ENCODE peak calls at places on chromosomes 6 and 20, in four cellular contexts. E is mucosa of descending colon, N is progenitor cell of endocrine pancreas, A is B cell. L is an unnamed sample.

GRCh38 chr20:58910473-58910872 is 58.0 kb downstream of the GNAS start:
- DNase-seq in N (no peak), A (no peak), E (no peak), L (no peak)

GRCh38 chr20:61748376-61748775 is 317.3 kb downstream of the TAF4 start:
- DNase-seq in N (no peak), A (no peak), E (no peak), L (no peak)

GRCh38 chr20:51560550-51561307 is 18.2 kb upstream of the NFATC2 start:
- DNase-seq in E (no peak), A (no peak), N (no peak), L (no peak)

GRCh38 chr6:56841751-56842150 is 113.2 kb upstream of the BEND6 start:
- DNase-seq in A (no peak), N (no peak), E (no peak), L (no peak)

GRCh38 chr6:14804001-14804401 is 441.9 kb upstream of the JARID2 start:
- DNase-seq in N (no peak), E (no peak), A (no peak), L (no peak)

GRCh38 chr6:169828176-169828575 is 76.8 kb downstream of the ERMARD start:
- DNase-seq in N (peak), E (no peak), A (no peak), L (no peak)

GRCh38 chr6:51550243-51550642 is 537.2 kb downstream of the PKHD1 start:
- DNase-seq in E (no peak), A (no peak), N (no peak), L (no peak)

GRCh38 chr6:123009101-123009500 is 13.1 kb downstream of the CLVS2 start:
- DNase-seq in A (no peak), N (no peak), E (no peak), L (no peak)

GRCh38 chr20:64264091-64264490 is 8.5 kb downstream of the PCMTD2 start:
- DNase-seq in N (no peak), E (no peak), A (no peak), L (no peak)

GRCh38 chr6:121305957-121306607 is 28.2 kb downstream of the TBC1D32 start:
- DNase-seq in A (no peak), E (no peak), N (no peak), L (no peak)

GRCh38 chr6:109979033-109979921 is 1.2 kb downstream of the GPR6 start:
- DNase-seq in A (no peak), E (no peak), N (no peak), L (no peak)

GRCh38 chr20:42567409-42567808 is 622.3 kb downstream of the PTPRT start:
- DNase-seq in E (no peak), N (no peak), A (no peak), L (no peak)

GRCh38 chr20:39039261-39039660 is 77.1 kb downstream of the DHX35 start:
- DNase-seq in E (no peak), A (no peak), N (no peak), L (no peak)

GRCh38 chr6:123415844-123416468 is 220.8 kb downstream of the TRDN start:
- DNase-seq in E (peak), N (peak), A (no peak), L (no peak)

GRCh38 chr20:21109144-21109543 is 3.0 kb upstream of the LINC00237 start:
- DNase-seq in E (no peak), A (no peak), N (no peak), L (no peak)

GRCh38 chr20:33159713-33160112 is 8.2 kb upstream of the BPIFA2 start:
- DNase-seq in E (no peak), N (peak), A (no peak), L (no peak)

GRCh38 chr6:155417454-155417853 is 38.2 kb downstream of the NOX3 start:
- DNase-seq in A (no peak), E (no peak), N (no peak), L (no peak)

GRCh38 chr6:75282706-75283105 is 1.9 kb downstream of the TMEM30A start:
- DNase-seq in E (no peak), A (no peak), N (no peak), L (no peak)

GRCh38 chr6:158869010-158869603 is 49.9 kb upstream of the EZR start:
- DNase-seq in E (no peak), N (no peak), A (no peak), L (no peak)

GRCh38 chr6:125749864-125750691 is 646 bp downstream of the HEY2 start:
- DNase-seq in N (no peak), E (peak), A (peak), L (no peak)

GRCh38 chr6:41937881-41938574 is 3.6 kb downstream of the CCND3 start:
- DNase-seq in N (no peak), A (no peak), E (no peak), L (no peak)

GRCh38 chr6:21309791-21310190 is 283.8 kb upstream of the SOX4 start:
- DNase-seq in E (no peak), A (no peak), N (no peak), L (no peak)

GRCh38 chr6:43510827-43511163 is 649 bp upstream of the LRRC73 start:
- DNase-seq in E (peak), N (no peak), A (no peak), L (no peak)

GRCh38 chr20:57654363-57654997 is 34.3 kb upstream of the ZBP1 start:
- DNase-seq in N (peak), E (peak), A (peak), L (peak)

GRCh38 chr20:25294459-25295385 is 46.8 kb downstream of the PYGB start:
- DNase-seq in E (peak), N (peak), A (peak), L (peak)

GRCh38 chr6:28742668-28743270 is 181.0 kb downstream of the TRIM27 start:
- DNase-seq in E (no peak), A (no peak), N (no peak), L (no peak)

GRCh38 chr20:53606364-53606985 is 12.8 kb upstream of the ZNF217 start:
- DNase-seq in E (no peak), N (no peak), A (no peak), L (no peak)

GRCh38 chr6:36590237-36590636 is 3.9 kb upstream of the SRSF3 start:
- DNase-seq in E (no peak), A (no peak), N (no peak), L (no peak)

GRCh38 chr20:2626853-2627541 is 25.4 kb upstream of the NOP56 start:
- DNase-seq in N (no peak), A (no peak), E (peak), L (no peak)

GRCh38 chr6:14263881-14264424 is 146.4 kb downstream of the CD83 start:
- DNase-seq in E (no peak), A (no peak), N (no peak), L (no peak)

GRCh38 chr6:43838276-43839036 is 68.4 kb downstream of the VEGFA start:
- DNase-seq in A (no peak), N (no peak), E (peak), L (no peak)

GRCh38 chr6:125858427-125859320 is 67.9 kb downstream of the NCOA7 start:
- DNase-seq in E (peak), A (peak), N (no peak), L (peak)

GRCh38 chr20:61524956-61525666 is 273.1 kb downstream of the CDH4 start:
- DNase-seq in N (no peak), E (no peak), A (no peak), L (no peak)

GRCh38 chr20:58073945-58074920 is 154.2 kb downstream of the ANKRD60 start:
- DNase-seq in A (no peak), E (peak), N (no peak), L (no peak)

GRCh38 chr20:4894409-4894808 is 106.9 kb downstream of the SLC23A2 start:
- DNase-seq in N (no peak), A (no peak), E (no peak), L (no peak)

GRCh38 chr20:60964911-60965310 is 287.1 kb upstream of the CDH4 start:
- DNase-seq in E (no peak), N (no peak), A (no peak), L (no peak)

GRCh38 chr6:75281643-75282042 is 2.9 kb downstream of the TMEM30A start:
- DNase-seq in E (no peak), N (no peak), A (no peak), L (no peak)

GRCh38 chr20:37520417-37520751 is 666 bp upstream of the NNAT start:
- DNase-seq in E (no peak), N (no peak), A (no peak), L (no peak)

GRCh38 chr20:19510626-19511025 is 247.4 kb upstream of the RIN2 start:
- DNase-seq in E (no peak), A (no peak), N (no peak), L (no peak)

GRCh38 chr20:19512886-19513285 is 245.2 kb upstream of the RIN2 start:
- DNase-seq in E (no peak), A (no peak), N (no peak), L (no peak)

GRCh38 chr20:19520261-19520660 is 237.8 kb upstream of the RIN2 start:
- DNase-seq in N (no peak), A (no peak), E (no peak), L (no peak)

GRCh38 chr20:19519461-19519860 is 238.6 kb upstream of the RIN2 start:
- DNase-seq in A (no peak), E (no peak), N (no peak), L (no peak)

DNA sequence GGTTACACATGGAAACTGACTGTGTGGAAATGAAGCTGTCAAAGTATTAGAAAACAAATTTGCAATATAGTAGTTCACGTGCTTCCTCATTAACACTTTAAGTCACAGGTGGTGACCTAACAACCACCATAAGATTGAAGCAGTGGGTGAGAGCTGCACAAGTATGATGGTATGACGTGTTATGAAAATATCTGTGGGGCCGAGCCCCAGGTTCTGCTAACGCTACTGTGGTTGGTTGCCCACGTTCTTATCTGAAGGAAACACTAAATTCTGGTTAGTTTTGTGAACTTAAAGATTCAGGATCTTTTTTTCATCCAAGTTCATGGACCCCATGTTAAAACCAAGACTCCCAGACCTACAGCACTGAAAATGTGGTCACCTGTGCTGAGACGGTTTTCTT is 243.0 kb upstream of the RIN2 start:
- DNase-seq in N (no peak), A (no peak), E (no peak), L (no peak)
- TF ChIP-seq CTCF in N (no peak), A (no peak), E (no peak), L (no peak)

DNA sequence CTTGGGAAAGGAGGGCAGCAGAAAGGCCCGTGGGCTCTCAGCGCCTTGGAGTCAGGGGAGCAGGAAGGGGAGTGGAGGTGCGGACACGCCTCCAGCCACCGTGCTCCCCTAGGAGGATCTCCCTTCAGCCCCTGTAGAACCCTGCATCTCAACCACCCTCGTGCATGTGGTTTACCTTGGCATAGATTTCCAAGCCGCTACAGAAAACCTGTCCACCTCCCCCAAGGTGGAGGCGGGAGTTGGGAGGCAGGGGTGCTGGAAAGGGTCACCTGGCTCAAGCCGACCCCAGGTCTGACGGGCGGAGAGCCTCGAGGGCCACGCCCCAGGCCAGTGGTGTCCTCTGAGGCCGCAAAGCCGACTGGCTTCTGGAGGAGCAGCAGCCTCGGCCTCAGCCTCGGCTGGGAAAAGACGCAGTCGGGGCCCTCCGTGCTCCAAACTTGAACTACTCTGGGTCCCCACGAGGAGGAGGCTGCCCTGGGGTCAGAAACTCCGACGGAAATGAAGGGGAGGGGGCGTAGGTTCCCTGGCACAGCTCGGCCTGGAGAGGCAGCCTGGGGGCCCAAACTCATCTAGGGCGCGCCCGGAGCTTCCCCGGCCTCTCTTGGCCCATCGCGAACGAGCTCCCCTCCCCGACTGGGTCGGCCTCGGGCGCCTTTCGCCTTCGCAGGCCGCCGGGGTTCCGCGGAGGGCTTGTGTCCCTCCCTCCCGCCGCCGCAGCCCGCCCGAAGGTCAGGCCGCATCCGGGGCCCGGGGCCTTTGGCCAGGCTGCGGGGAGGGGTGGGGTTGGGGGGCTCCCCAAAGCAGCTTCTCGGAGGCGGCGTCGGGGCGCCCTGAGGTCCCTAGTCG is 6.3 kb upstream of the FOXF2 start:
- DNase-seq in E (no peak), A (no peak), N (no peak), L (no peak)
- TF ChIP-seq CTCF in E (no peak), A (no peak), N (no peak), L (no peak)

DNA sequence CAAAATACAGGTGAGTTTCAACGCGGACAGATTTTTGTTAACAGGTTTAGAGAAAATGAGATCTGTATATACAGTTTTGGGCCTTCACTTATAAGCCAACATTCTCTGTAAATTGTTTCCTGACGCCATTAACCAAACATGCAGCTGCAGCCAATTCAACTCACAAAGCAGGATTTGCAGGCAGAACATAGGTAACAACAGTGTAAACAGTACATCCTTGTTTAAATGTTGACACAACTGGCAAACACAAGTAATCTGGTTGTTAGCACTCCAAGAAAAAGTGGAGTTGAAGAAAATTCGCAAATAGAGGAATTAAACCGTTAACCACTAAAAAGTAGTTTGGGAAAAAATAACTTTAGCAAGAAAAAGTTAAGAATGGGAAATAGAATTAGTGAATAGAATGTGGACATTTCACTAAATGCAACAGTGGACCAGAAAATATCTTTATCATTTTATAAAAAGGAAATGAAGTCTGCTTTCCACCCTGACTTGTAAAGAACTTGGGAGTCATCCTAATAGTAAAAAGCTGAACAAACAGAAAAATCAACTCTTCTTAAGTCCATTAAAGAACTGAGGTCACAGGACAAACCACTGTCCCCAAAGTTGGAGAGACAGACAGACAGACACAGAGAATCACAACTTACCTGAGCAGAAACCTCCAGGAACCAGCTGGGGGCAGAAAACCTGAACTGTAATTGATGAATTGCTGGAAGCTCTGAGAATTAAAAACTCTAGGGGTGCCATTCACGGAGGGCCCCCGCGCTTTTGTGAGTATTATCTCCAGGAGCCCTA is 10.1 kb downstream of the SMIM28 start:
- DNase-seq in E (no peak), A (no peak), N (no peak), L (no peak)
- TF ChIP-seq CTCF in E (no peak), A (no peak), N (no peak), L (no peak)

GRCh38 chr6:8707956-8708772 is 272.8 kb upstream of the SLC35B3 start:
- DNase-seq in E (peak), A (no peak), N (no peak), L (no peak)
- TF ChIP-seq CTCF in E (no peak), A (no peak), N (peak), L (peak)

DNA sequence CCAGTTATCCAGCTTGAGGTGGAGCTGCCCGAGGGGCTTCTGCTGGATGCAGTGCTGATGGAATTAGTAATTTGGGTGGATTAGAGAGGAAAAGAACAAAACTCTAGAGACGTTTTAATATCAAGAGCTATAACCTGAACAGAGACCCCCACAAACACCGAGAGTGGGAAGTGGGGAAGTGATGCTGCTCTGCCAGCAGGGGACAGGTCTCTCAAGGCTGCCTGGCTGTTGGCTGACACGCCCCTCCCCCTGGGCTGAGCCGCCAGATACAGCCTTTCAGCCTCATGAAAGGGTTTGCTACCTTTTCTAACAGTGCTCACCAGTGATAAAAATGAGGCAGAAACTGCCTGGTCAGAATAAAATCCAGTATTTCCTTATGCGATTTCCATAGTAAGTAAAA is 9.6 kb downstream of the LEMD2 start:
- DNase-seq in N (no peak), E (no peak), A (no peak), L (no peak)
- TF ChIP-seq CTCF in N (peak), E (no peak), A (no peak), L (no peak)

DNA sequence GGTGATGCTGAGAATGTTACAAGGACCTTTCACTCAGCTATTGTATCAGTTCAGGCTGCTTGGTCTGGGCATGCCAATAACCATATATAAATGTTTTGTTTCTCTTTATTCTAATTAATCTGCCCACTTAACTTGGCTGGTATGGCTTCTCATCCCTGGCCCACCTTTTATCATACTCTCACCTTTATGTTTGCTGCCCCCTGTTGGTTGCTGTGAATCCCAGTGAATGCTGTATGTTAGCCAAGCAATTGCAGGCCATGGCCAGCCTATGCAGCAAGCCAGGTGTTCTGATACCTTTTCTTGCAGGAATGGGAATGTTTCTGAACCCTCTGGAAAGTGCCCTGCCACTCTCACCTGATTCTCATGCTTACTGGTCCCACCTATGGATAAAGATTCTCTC is 54.6 kb downstream of the PCSK2 start:
- DNase-seq in E (peak), A (no peak), N (no peak), L (no peak)
- TF ChIP-seq CTCF in E (no peak), A (no peak), N (peak), L (peak)

DNA sequence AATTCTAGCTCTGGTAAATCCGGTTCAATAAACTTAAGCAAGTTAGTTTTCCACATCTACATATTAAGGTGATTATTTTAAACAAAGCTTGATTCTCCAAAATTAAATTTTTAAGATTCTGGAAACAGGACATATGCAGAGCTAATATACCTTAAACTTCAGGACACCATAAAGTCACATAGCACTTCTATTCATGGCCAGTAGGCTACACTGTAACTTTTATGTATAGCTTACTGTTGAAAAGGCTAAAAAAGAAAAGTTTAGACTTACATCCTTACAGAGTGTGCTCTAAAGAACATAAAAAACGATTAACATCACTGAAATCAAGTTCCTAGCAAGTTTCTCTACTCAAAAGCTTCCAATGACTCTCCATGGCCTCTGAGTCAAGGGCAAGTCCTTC is 224.7 kb downstream of the PTPRK start:
- DNase-seq in A (no peak), E (no peak), N (no peak), L (no peak)
- TF ChIP-seq CTCF in A (no peak), E (no peak), N (no peak), L (no peak)